ENCODE peak calls at places on chromosomes 13 and 19, in six cellular contexts. R is HepG2, K is upper lobe of left lung, L is HCT116, J is GM12878, W is K562. M is an unnamed sample.
A peak's percentile ranks its signal among the peaks of the same experiment; 100 is the strongest.

GRCh38 chr13:79604752-79605151 is 123.8 kb downstream of the NDFIP2 start:
- ATAC-seq in L (no peak), W (no peak), R (no peak), K (no peak), J (peak; percentile 21), M (no peak)

GRCh38 chr13:74747186-74747955 is 613.2 kb upstream of the KLF12 start:
- ATAC-seq in W (no peak), R (no peak), L (no peak), K (no peak), J (no peak), M (no peak)

GRCh38 chr19:13063461-13064091 is 39.1 kb downstream of the LYL1 start:
- ATAC-seq in J (no peak), W (no peak), L (no peak), R (no peak), K (no peak), M (peak; percentile 40)

GRCh38 chr13:33349996-33350826 is 64.7 kb upstream of the STARD13 start:
- ATAC-seq in L (peak; percentile 79), R (no peak), J (no peak), W (no peak), K (peak; percentile 78), M (peak; percentile 69)

GRCh38 chr19:10615429-10616023 is 9.8 kb upstream of the SLC44A2 start:
- ATAC-seq in L (no peak), R (no peak), W (no peak), K (no peak), J (no peak), M (no peak)

GRCh38 chr19:16066611-16067104 is 9.6 kb upstream of the TPM4 start:
- ATAC-seq in R (peak; percentile 66), W (peak; percentile 82), L (peak; percentile 51), K (no peak), J (peak; percentile 73), M (peak; percentile 16)

GRCh38 chr13:33454844-33455256 is 169.3 kb upstream of the STARD13 start:
- ATAC-seq in L (no peak), W (no peak), J (no peak), R (no peak), K (no peak), M (no peak)

GRCh38 chr19:17323973-17324327 is 10.7 kb downstream of the ANO8 start:
- ATAC-seq in R (no peak), K (no peak), L (no peak), W (no peak), J (peak; percentile 72), M (no peak)

GRCh38 chr19:49752701-49753100 is 10.4 kb downstream of the TSKS start:
- ATAC-seq in R (no peak), J (no peak), W (no peak), K (no peak), L (no peak), M (no peak)

GRCh38 chr19:8640402-8641004 is 10.1 kb downstream of the NFILZ start:
- ATAC-seq in L (no peak), K (peak; percentile 76), R (peak; percentile 70), W (no peak), J (no peak), M (peak; percentile 66)

GRCh38 chr13:111325146-111325890 is 4.9 kb downstream of the TEX29 start:
- ATAC-seq in K (no peak), R (peak; percentile 4), W (no peak), L (no peak), J (no peak), M (no peak)

GRCh38 chr19:49463960-49464740 is 9.9 kb upstream of the FLT3LG start:
- ATAC-seq in K (no peak), R (no peak), W (no peak), L (no peak), J (no peak), M (no peak)

GRCh38 chr19:5293607-5294089 is 47.0 kb downstream of the PTPRS start:
- ATAC-seq in L (peak; percentile 6), K (no peak), J (peak; percentile 43), W (no peak), R (no peak), M (peak; percentile 41)

GRCh38 chr19:5294403-5295160 is 46.0 kb downstream of the PTPRS start:
- ATAC-seq in J (no peak), L (no peak), R (no peak), W (no peak), K (no peak), M (no peak)

GRCh38 chr19:5292453-5292842 is 48.2 kb downstream of the PTPRS start:
- ATAC-seq in J (peak; percentile 26), W (peak; percentile 78), L (peak; percentile 68), R (peak; percentile 5), K (no peak), M (no peak)

GRCh38 chr19:5291588-5292193 is 48.9 kb downstream of the PTPRS start:
- ATAC-seq in L (no peak), W (no peak), J (no peak), K (no peak), R (no peak), M (no peak)

DNA sequence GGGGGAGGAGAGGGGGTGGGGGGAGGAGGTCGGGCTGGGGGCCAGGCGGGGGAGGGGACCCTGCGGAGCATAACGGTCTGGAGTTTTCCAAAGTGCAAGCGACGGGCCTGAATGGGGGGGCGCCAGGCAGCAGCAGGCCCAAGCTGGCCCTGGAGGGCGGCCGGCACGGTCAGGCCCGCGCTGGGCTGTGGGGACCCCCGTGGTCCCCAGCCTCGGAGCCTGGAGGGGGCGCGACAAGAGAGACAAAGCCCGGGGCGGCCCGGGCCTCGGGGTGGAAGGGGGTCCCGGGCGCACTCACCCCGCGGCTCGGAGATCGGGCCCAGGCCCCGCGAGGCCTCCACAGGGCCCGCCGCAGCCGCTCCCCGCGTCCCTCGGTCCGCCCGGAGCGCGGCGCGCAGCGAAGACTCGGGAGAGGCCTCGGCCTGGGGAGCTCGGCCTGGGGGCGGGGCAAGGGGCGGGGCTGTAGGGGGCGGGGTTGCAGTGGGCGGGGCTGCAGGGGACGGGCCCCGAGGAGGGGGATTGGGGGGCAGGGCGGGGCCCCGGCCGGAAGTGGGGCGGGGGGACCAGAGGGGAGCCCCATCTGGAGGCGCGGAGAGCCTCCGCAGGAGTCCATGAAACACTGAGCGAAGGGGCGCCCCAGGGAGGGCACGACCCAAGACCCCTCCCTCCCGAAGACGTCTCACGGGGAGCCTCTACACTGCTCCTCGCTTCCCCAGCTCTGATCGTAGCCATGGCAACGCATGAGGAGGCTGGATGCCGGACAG is 47.6 kb downstream of the PTPRS start:
- ATAC-seq in L (peak; percentile 89), J (peak; percentile 80), K (peak; percentile 75), W (peak; percentile 93), R (peak; percentile 68), M (peak; percentile 85)
- TF ChIP-seq POLR2A in L (peak; percentile 39), J (no peak), K (peak; percentile 17), W (no peak), R (peak; percentile 51), M (peak; percentile 45)

GRCh38 chr19:29309637-29310036 is 96.7 kb upstream of the UQCRFS1 start:
- ATAC-seq in K (no peak), J (no peak), W (no peak), L (no peak), R (no peak), M (no peak)
- H3K4me3 ChIP-seq in K (no peak overlapping the region), J (no peak overlapping the region), W (no peak overlapping the region), L (no peak overlapping the region), R (no peak overlapping the region), M (no peak overlapping the region)

GRCh38 chr19:41997121-41997850 is 3.3 kb upstream of the ATP1A3 start:
- ATAC-seq in L (no peak), J (peak; percentile 47), W (peak; percentile 77), K (peak; percentile 45), R (peak; percentile 66), M (peak; percentile 40)
- TF ChIP-seq POLR2AphosphoS5 in L (no peak), J (no peak), W (no peak), K (no peak), R (no peak), M (no peak)

GRCh38 chr19:1418951-1419735 is 11.8 kb downstream of the DAZAP1 start:
- ATAC-seq in L (no peak), R (no peak), K (no peak), J (no peak), W (no peak), M (no peak)

GRCh38 chr19:1418494-1418775 is 11.0 kb downstream of the DAZAP1 start:
- ATAC-seq in L (no peak), K (no peak), W (no peak), J (no peak), R (peak; percentile 45), M (no peak)

GRCh38 chr19:1417681-1418493 is 10.5 kb downstream of the DAZAP1 start:
- ATAC-seq in K (no peak), J (no peak), L (no peak), R (no peak), W (no peak), M (no peak)

GRCh38 chr19:1417145-1417544 is 9.8 kb downstream of the DAZAP1 start:
- ATAC-seq in R (no peak), J (no peak), W (no peak), L (no peak), K (no peak), M (no peak)

DNA sequence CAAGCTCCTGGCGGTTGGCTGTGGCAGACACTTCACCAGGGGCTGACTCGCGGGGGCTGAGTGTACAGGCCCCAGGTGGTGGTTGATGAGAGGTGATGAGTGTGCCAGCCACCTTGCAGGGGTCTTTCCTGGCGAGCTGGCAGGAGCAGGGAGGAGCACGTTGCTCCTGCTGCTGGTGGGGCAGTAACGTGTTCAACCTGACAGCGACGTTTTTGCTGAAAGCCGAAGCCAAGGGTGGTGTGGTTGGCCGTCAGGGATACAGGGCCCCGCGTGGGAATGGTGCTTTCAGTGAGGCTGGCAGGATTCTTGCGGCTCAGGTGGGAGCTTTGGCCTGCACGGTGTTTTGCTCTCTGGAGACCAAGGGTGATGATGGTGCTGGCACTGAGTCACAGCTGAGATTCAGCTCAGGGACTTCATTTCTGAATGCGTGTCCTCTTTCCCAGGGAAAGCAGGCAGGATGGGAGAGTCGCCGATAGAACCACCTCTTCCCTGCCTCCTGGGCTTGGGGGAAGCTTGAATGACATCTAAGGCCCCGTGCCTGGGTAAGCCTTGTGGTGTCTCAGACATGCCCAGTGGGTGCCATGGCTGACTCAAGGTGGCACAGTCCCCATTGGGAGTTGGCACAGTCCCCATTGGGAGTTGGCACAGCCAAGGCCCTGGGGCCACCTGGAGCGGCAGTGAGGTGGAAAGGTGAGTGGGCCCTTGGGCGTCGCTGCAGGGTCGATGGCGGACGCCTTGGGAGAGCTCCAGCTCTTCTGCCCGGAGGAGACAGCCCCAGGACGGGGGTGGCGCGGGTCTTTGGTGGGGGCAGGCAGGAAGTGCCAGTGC is 8.8 kb downstream of the DAZAP1 start:
- ATAC-seq in L (no peak), K (peak; percentile 2), R (no peak), J (no peak), W (no peak), M (no peak)
- TF ChIP-seq POLR2A in L (no peak), K (no peak), R (no peak), J (peak; percentile 23), W (no peak), M (no peak)

GRCh38 chr13:20161275-20161950 is 561 bp upstream of the GJA3 start:
- ATAC-seq in L (peak; percentile 54), J (peak; percentile 68), R (no peak), K (no peak), W (no peak), M (no peak)
- H3K4me3 ChIP-seq in L (peak overlapping the region; percentile 53), J (peak overlapping the region; percentile 71), R (peak overlapping the region; percentile 52), K (peak overlapping the region; percentile 51), W (no peak overlapping the region), M (peak overlapping the region; percentile 47)